ENCODE peak calls at places on chromosomes 16 and 17, in four cellular contexts. P is cardiac muscle cell, M is heart left ventricle, B is RWPE2. S is an unnamed sample.

GRCh38 chr16:22235839-22236745 is 30.0 kb downstream of the EEF2K start:
- DNase-seq in M (no peak), B (no peak), P (no peak), S (no peak)

GRCh38 chr16:706189-707061 is 824 bp upstream of the FBXL16 start:
- DNase-seq in M (no peak), B (no peak), P (no peak), S (no peak)

GRCh38 chr17:32341141-32341856 is 674 bp downstream of the C17orf75 start:
- DNase-seq in M (no peak), P (peak; percentile 11), B (no peak), S (peak; percentile 24)

GRCh38 chr17:64054304-64054703 is 33.9 kb upstream of the ICAM2 start:
- DNase-seq in P (no peak), B (no peak), M (no peak), S (no peak)

GRCh38 chr16:79672524-79672923 is 72.0 kb upstream of the MAF start:
- DNase-seq in B (no peak), P (no peak), M (no peak), S (no peak)

GRCh38 chr16:67170168-67170947 is at the start of gene NOL3:
- DNase-seq in P (peak; percentile 80), B (no peak), M (peak; percentile 91), S (peak; percentile 81)

GRCh38 chr16:35741546-35741945 is 2282.1 kb downstream of the TP53TG3F start:
- DNase-seq in P (no peak), B (no peak), M (no peak), S (no peak)

GRCh38 chr17:76995352-76996105 is 127.3 kb downstream of the MGAT5B start:
- DNase-seq in P (no peak), M (no peak), B (no peak), S (no peak)

GRCh38 chr16:85293899-85294642 is 181.8 kb upstream of the CIBAR2 start:
- DNase-seq in B (no peak), P (no peak), M (no peak), S (no peak)

DNA sequence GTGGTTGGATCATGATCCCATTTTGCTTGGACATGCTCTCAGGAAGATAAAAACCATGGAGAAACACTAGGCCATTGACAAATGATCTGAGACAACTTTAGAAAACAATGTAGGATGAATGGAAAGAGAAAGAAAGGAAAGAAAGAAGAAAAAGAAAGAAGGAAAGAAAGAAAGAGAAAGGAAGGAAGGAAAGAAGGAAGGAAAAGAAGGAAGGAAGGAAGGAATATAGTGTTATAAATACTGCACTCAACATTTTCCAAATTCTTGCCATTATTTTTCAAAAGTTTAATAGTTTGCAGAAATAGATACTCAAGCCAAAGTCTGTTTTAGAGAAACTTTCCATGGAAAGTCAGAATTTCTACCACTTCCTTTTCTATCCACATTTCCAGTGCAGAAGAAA is 39.2 kb upstream of the CACNG3 start:
- DNase-seq in P (no peak), B (no peak), M (no peak), S (no peak)
- H3K36me3 ChIP-seq in P (no peaks in the 10 kb centered on the region), B (no peaks in the 10 kb centered on the region), M (no peaks in the 10 kb centered on the region), S (no peaks in the 10 kb centered on the region)

DNA sequence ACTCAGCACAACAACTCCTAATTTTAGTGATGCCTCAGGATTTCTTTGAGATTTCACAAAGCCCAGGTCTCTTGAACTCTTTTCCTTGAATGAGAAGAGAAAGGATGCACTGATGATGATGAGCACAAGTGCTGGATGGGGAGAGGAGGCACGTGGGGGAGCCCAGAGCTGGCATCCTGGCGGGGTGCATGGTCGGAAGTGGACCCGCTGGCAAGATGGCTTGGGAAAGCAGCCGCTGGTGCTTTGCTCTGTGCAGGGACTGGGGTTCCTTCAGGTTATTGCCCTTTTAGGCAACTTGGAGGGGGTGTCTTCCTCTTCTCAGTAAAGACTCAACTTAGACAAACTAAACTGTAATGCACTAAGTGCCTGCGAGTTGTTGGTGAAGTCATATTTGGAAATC is 22.3 kb downstream of the CALB2 start:
- DNase-seq in B (no peak), P (no peak), M (no peak), S (no peak)
- H3K36me3 ChIP-seq in B (no peaks in the 10 kb centered on the region), P (no peaks in the 10 kb centered on the region), M (no peaks in the 10 kb centered on the region), S (peaks cover 25% of the 10 kb centered on the region)

DNA sequence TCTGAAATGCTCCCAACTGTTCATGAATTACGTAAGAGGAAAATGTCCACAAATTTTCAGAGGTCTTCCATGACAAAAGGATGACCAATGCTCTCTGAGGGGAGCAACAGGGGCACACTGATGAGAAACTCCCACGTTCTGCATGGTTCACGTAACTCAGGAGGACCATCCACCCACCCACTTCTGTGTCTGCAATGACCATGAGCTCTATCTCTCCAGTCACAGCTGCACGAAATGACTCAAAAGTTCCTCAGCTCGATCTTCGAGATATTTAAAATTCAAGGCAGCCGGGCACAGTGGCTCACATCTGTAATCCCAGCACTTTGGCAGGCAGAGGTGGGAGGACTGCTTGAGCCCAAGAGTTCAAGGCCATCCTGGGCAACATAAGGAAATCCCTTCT is 15.8 kb downstream of the WDR45B start:
- DNase-seq in M (no peak), P (no peak), B (no peak), S (no peak)
- H3K36me3 ChIP-seq in M (peaks cover 52% of the 10 kb centered on the region), P (peaks cover 16% of the 10 kb centered on the region), B (peaks cover 59% of the 10 kb centered on the region), S (peaks cover 80% of the 10 kb centered on the region)

GRCh38 chr17:81700353-81701287 is 2.5 kb upstream of the MRPL12 start:
- DNase-seq in P (no peak), M (no peak), B (peak; percentile 58), S (no peak)
- H3K36me3 ChIP-seq in P (peaks cover 29% of the 10 kb centered on the region), M (peaks cover 69% of the 10 kb centered on the region), B (peaks cover 72% of the 10 kb centered on the region), S (peaks cover 92% of the 10 kb centered on the region)

GRCh38 chr16:15707332-15707731 is 57.3 kb downstream of the NDE1 start:
- DNase-seq in P (no peak), M (no peak), B (no peak), S (no peak)
- H3K36me3 ChIP-seq in P (no peaks in the 10 kb centered on the region), M (peaks cover 20% of the 10 kb centered on the region), B (peaks cover 64% of the 10 kb centered on the region), S (peaks cover 67% of the 10 kb centered on the region)

S was measured in SJSA1.